ENCODE peak calls at places on chromosomes 11 and 22, in ten cellular contexts. T is heart right ventricle, R is ascending aorta, Z is AG04450, D is right atrium auricular region, Q is cardiac fibroblast, E is astrocyte of the cerebellum, B is suprapubic skin, J is psoas muscle, X is pancreas. F is an unnamed sample.
A peak's percentile ranks its signal among the peaks of the same experiment; 100 is the strongest.

GRCh38 chr11:102580185-102580951 is 44.8 kb downstream of the MMP20 start:
- DNase-seq in T (no peak), R (no peak), Z (no peak), D (no peak), Q (no peak), E (no peak), B (no peak), J (no peak), X (no peak), F (no peak)

GRCh38 chr11:44623716-44624491 is 58.4 kb downstream of the CD82 start:
- DNase-seq in T (no peak), R (peak; percentile 59), Z (no peak), D (peak; percentile 58), Q (peak; percentile 39), E (no peak), B (peak; percentile 67), J (no peak), X (peak; percentile 14), F (no peak)

GRCh38 chr11:74460481-74461154 is 6.7 kb downstream of the KCNE3 start:
- DNase-seq in T (no peak), R (peak; percentile 41), Z (no peak), D (peak; percentile 58), Q (peak; percentile 83), E (no peak), B (no peak), J (no peak), X (no peak), F (peak; percentile 31)

GRCh38 chr11:70636659-70637058 is 238.3 kb downstream of the CTTN start:
- DNase-seq in T (no peak), R (no peak), Z (no peak), D (no peak), Q (no peak), E (no peak), B (no peak), J (no peak), X (no peak), F (no peak)

GRCh38 chr22:44263547-44263946 is 49.2 kb downstream of the SHISAL1 start:
- DNase-seq in T (no peak), R (no peak), Z (no peak), D (no peak), Q (no peak), E (no peak), B (no peak), J (no peak), X (no peak), F (no peak)

GRCh38 chr11:72227316-72228228 is 3.0 kb downstream of the INPPL1 start:
- DNase-seq in T (no peak), R (peak; percentile 44), Z (no peak), D (no peak), Q (no peak), E (peak; percentile 51), B (peak; percentile 75), J (no peak), X (no peak), F (no peak)

GRCh38 chr11:55732936-55733335 is 40.3 kb upstream of the OR5D13 start:
- DNase-seq in T (no peak), R (no peak), Z (no peak), D (no peak), Q (no peak), E (no peak), B (no peak), J (no peak), X (no peak), F (no peak)

GRCh38 chr22:38413085-38414008 is 41.7 kb downstream of the KCNJ4 start:
- DNase-seq in T (peak; percentile 62), R (peak; percentile 60), Z (no peak), D (no peak), Q (no peak), E (no peak), B (peak; percentile 76), J (no peak), X (no peak), F (no peak)

DNA sequence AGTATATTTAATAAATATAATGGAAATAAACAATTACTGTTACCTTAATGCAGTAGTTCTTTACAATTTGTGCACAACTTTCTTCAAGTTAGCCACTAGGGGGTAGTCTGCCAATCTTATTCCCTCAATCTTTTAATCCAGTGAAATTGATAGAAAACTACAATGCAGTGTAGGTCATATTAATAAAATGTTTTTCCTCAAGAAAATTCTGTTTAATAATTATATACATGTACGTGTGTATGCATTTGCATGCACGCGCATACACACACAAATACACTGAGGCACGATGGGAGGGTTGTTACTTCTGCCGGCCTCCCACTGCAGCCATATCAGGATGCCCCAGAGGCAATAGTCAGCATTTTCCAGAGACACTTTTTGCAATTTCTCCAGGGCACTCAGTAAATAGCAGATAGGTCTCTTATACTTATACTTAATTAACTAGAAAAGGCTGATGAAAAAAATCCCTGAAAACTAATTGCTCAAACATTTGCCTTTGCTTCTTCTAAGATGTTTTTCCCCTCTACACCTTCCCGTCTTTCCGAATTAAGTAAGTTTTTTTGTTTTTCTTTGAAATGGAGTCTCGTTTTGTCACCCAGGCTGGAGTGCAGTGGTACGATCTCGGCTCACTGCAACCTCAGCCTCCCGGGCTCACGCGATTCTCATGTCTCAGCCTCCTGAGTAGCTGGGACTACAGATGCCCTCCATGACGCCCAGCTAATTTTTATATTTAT is 3.1 kb downstream of the GAB2 start:
- DNase-seq in T (no peak), R (no peak), Z (no peak), D (no peak), Q (peak; percentile 37), E (no peak), B (no peak), J (no peak), X (no peak), F (no peak)
- H3K4me3 ChIP-seq in T (no peak overlapping the region), R (no peak overlapping the region), Z (no peak overlapping the region), D (no peak overlapping the region), Q (no peak overlapping the region), E (no peak overlapping the region), B (no peak overlapping the region), J (no peak overlapping the region), X (no peak overlapping the region), F (no peak overlapping the region)

GRCh38 chr11:19409307-19409706 is 168.6 kb upstream of the E2F8 start:
- DNase-seq in T (no peak), R (no peak), Z (no peak), D (no peak), Q (peak; percentile 51), E (no peak), B (no peak), J (no peak), X (no peak), F (no peak)

GRCh38 chr11:19407692-19408091 is 166.9 kb upstream of the E2F8 start:
- DNase-seq in T (no peak), R (no peak), Z (no peak), D (no peak), Q (no peak), E (no peak), B (no peak), J (no peak), X (no peak), F (no peak)

GRCh38 chr11:19404787-19405186 is 164.0 kb upstream of the E2F8 start:
- DNase-seq in T (no peak), R (no peak), Z (no peak), D (no peak), Q (no peak), E (no peak), B (no peak), J (no peak), X (no peak), F (no peak)

GRCh38 chr11:19403196-19403895 is 162.6 kb upstream of the E2F8 start:
- DNase-seq in T (no peak), R (no peak), Z (no peak), D (no peak), Q (no peak), E (no peak), B (no peak), J (no peak), X (no peak), F (no peak)

GRCh38 chr11:19405966-19406365 is 165.2 kb upstream of the E2F8 start:
- DNase-seq in T (no peak), R (no peak), Z (no peak), D (no peak), Q (no peak), E (no peak), B (no peak), J (no peak), X (no peak), F (no peak)
- TF ChIP-seq CTCF in T (no peak), R (no peak), Z (no peak), D (no peak), Q (no peak), E (no peak), B (no peak), J (no peak), X (no peak), F (no peak)

GRCh38 chr22:19959043-19959586 is 17.5 kb upstream of the TXNRD2 start:
- DNase-seq in T (peak; percentile 76), R (peak; percentile 91), Z (no peak), D (peak; percentile 84), Q (peak; percentile 72), E (no peak), B (peak; percentile 90), J (peak; percentile 72), X (peak; percentile 86), F (no peak)
- H3K4me3 ChIP-seq in T (peak overlapping the region; percentile 12), R (peak overlapping the region; percentile 51), Z (peak overlapping the region; percentile 13), D (no peak overlapping the region), Q (peak overlapping the region; percentile 15), E (peak overlapping the region; percentile 28), B (peak overlapping the region; percentile 41), J (peak overlapping the region; percentile 6), X (peak overlapping the region; percentile 17), F (no peak overlapping the region)

GRCh38 chr11:35360059-35360530 is 59.3 kb downstream of the SLC1A2 start:
- DNase-seq in T (no peak), R (no peak), Z (no peak), D (no peak), Q (no peak), E (no peak), B (no peak), J (no peak), X (no peak), F (no peak)

GRCh38 chr11:35364101-35364780 is 55.1 kb downstream of the SLC1A2 start:
- DNase-seq in T (peak; percentile 70), R (peak; percentile 91), Z (no peak), D (peak; percentile 85), Q (peak; percentile 93), E (peak; percentile 85), B (peak; percentile 85), J (peak; percentile 80), X (peak; percentile 68), F (peak; percentile 74)

GRCh38 chr11:35365395-35365794 is 54.0 kb downstream of the SLC1A2 start:
- DNase-seq in T (no peak), R (no peak), Z (no peak), D (no peak), Q (no peak), E (no peak), B (no peak), J (no peak), X (no peak), F (no peak)

GRCh38 chr11:35363246-35364100 is 55.9 kb downstream of the SLC1A2 start:
- DNase-seq in T (peak; percentile 34), R (no peak), Z (no peak), D (peak; percentile 67), Q (peak; percentile 29), E (no peak), B (peak; percentile 84), J (peak; percentile 70), X (no peak), F (no peak)

DNA sequence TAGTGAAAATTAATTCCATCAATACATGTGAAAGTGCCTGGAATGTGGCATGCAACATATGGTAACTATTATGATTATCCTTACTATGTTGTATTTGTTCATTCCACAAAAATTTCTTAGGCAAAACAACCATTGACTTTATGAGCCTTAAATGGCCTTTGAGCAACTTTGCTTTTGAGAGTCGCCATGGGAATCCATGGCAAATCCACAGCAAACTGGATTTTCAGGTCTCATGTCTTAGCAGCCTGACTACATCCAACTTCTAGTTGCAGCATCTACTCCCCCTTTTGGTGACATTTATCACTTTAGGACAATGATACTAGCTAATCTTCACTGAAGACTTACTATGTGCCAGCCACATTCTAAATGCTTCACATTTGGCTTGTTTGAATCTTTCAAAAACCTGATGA is 56.8 kb downstream of the SLC1A2 start:
- DNase-seq in T (no peak), R (no peak), Z (no peak), D (no peak), Q (no peak), E (no peak), B (no peak), J (no peak), X (no peak), F (no peak)
- TF ChIP-seq CTCF in T (no peak), R (no peak), Z (no peak), D (no peak), Q (no peak), E (no peak), B (no peak), J (no peak), X (no peak), F (no peak)

F was measured in AG09309.